ENCODE peak calls at places on chromosome 10, in four cellular contexts. H, M, S and N are unnamed samples.

GRCh38 chr10:91683976-91684375 is 51.1 kb upstream of the PPP1R3C start:
- DNase-seq in H (no peak), M (no peak), S (no peak), N (no peak)

GRCh38 chr10:88874271-88874670 is 5.8 kb upstream of the STAMBPL1 start:
- DNase-seq in H (no peak), M (no peak), S (no peak), N (no peak)

GRCh38 chr10:113080621-113081229 is 130.7 kb downstream of the TCF7L2 start:
- DNase-seq in H (no peak), M (no peak), S (no peak), N (no peak)

GRCh38 chr10:80359644-80360043 is 3.1 kb downstream of the DYDC2 start:
- DNase-seq in H (no peak), M (no peak), S (no peak), N (no peak)

GRCh38 chr10:131094406-131095108 is 217.0 kb downstream of the TCERG1L start:
- DNase-seq in H (no peak), M (peak), S (no peak), N (no peak)

GRCh38 chr10:42924484-42924883 is 141.9 kb downstream of the BMS1 start:
- DNase-seq in H (no peak), M (no peak), S (no peak), N (no peak)

GRCh38 chr10:71920540-71921318 is 43.5 kb upstream of the CHST3 start:
- DNase-seq in H (no peak), M (no peak), S (no peak), N (no peak)

GRCh38 chr10:31745612-31746376 is 182.8 kb downstream of the ARHGAP12 start:
- DNase-seq in H (no peak), M (peak), S (no peak), N (peak)

GRCh38 chr10:133274751-133275682 is 1.7 kb downstream of the ADAM8 start:
- DNase-seq in H (no peak), M (no peak), S (peak), N (no peak)

GRCh38 chr10:5565205-5565545 is 40.4 kb downstream of the CALML3 start:
- DNase-seq in H (no peak), M (no peak), S (no peak), N (no peak)

GRCh38 chr10:112039823-112040222 is 143.7 kb downstream of the GPAM start:
- DNase-seq in H (no peak), M (no peak), S (no peak), N (no peak)

GRCh38 chr10:112045885-112046284 is 137.7 kb downstream of the GPAM start:
- DNase-seq in H (no peak), M (no peak), S (no peak), N (no peak)

GRCh38 chr10:112040696-112041095 is 142.9 kb downstream of the GPAM start:
- DNase-seq in H (no peak), M (no peak), S (no peak), N (no peak)
- TF ChIP-seq SIN3A in H (no peak), M (no peak), S (no peak), N (no peak)

DNA sequence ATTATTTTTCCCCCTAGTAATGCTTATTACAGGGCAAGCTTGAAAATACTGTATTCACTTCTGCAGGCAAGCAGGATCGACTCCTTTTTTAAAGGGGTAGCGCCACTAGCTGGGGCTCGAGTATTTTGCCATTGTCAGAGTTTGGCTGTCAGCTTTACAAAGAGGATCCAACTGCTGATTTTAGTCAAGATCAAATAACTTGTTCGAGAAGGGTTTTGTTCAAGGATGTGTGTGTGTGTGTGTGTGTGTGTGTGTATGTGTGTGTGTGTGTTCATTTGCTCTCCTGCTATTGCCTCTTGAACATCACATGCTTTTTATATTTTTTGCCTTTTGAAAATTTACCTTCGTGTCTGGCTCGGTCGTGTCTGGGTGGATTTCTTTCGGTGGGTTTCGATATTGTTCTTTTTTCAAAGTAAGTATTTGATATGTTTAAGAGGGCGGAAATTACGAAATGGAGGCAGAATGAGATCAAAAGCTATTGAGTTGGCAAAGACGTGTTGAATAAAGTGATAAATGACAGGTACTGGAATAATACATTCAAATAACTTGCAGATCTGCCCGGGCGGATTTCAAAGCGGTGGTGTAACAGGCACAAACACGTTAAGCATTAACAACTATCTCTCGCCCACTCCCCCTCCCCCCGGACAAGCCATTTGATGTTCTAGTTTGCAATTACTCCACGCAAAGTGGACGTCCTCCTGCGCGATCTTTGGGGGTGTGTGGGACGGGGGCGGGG is 1.1 kb downstream of the ARID5B start:
- DNase-seq in H (peak), M (peak), S (no peak), N (peak)
- TF ChIP-seq SIN3A in H (peak), M (peak), S (no peak), N (no peak)

DNA sequence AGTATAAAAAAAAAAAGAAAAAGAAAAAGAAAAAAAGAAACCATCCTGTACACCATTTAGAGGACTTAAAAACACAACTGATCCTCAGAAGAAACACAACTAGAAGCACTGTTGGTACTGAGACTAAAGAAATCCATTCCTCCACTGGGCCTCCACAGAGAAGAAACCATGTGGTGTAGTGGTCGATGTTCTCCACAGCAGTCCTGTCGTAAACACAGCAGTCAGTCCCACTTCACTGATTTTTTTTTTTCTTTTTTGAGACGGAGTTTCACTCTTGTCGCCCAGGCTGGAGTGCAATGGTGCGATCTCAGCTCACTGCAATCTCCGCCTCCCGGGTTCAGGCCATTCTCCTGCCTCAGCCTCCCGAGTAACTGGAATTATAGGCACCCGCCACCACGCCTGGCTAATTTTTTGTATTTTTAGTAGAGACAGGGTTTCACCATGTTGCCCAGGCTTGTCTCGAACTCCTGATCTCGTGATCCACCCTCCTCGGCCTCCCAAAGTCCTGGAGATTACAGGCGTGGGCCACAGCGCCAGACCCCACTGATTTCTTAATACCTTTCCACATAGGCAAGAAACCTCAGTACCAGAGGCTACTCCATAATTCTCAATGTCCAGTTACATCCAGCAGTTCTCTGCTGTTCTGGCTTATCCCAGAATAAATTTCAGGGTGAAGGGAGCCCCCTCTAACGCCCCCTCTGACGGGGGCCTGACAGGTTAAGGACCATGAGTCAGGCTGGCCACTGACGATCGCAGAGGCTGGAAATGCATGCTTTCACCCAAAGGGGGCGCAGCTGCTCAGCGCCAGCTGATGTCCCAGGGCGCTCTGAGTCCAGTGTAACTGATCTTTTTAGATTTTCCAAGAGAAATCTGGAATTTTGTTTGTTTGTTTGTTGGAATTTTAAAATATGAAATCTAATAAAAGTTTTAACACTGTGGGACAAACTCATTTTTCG is 24.8 kb upstream of the FFAR4 start:
- DNase-seq in H (peak), M (peak), S (no peak), N (peak)
- TF ChIP-seq SIN3A in H (no peak), M (no peak), S (no peak), N (no peak)

GRCh38 chr10:90420637-90421318 is 437.1 kb downstream of the HTR7 start:
- DNase-seq in H (no peak), M (no peak), S (peak), N (no peak)

GRCh38 chr10:90417056-90417455 is 440.8 kb downstream of the HTR7 start:
- DNase-seq in H (no peak), M (no peak), S (no peak), N (peak)

GRCh38 chr10:90414926-90415325 is 442.9 kb downstream of the HTR7 start:
- DNase-seq in H (no peak), M (no peak), S (no peak), N (no peak)

GRCh38 chr10:90418869-90419652 is 438.8 kb downstream of the HTR7 start:
- DNase-seq in H (no peak), M (peak), S (no peak), N (peak)

DNA sequence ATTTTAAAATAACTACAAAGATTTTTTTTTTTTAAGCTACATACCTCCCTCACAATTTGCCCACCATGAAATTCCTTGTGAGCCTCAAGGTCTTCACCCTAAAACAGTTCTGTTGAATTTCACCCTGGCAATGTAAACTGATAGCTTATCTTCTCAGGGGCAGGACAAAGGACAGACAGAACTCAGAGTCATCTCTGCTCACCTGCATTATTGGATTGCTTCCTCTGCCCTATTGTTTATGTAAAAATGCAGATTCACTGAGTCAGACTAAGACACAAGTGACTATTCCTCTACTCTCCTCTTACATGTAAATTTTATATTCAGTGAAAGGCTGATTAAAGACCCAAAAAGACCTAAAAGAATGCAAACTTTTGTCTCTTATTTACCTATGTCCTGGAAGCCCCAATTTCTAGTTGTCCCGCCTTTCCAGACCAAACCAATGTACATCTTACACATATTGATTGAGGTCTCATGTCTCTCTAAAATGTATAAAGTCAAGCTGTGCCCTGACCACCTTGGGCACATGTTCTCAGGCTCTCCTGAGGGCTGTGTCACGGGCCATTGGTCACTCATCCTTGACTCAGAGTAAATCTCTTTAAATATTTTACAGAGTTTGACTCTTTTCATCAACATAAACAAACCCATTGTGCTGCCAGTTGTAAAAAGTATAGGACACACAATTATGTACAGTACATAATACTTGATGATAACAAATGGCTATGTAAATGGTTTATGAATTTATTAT is 440.2 kb downstream of the HTR7 start:
- DNase-seq in H (no peak), M (no peak), S (no peak), N (no peak)
- TF ChIP-seq SIN3A in H (no peak), M (no peak), S (no peak), N (no peak)